ENCODE peak calls at places on chromosomes 13 and 19, in ten cellular contexts. W is uterus, A is fibroblast of mammary gland, B is neuronal stem cell, L is lower lobe of right lung, O is mucosa of descending colon, G is GM23248, C is astrocyte of the spinal cord, R is A549, F is H1. J is an unnamed sample.

GRCh38 chr13:99985243-99985874 is 3.8 kb downstream of the ZIC2 start:
- DNase-seq in W (no peak), A (no peak), B (no peak), L (no peak), O (no peak), G (no peak), C (no peak), R (no peak), F (no peak), J (no peak)

GRCh38 chr19:51198641-51199040 is 26.2 kb upstream of the CD33 start:
- DNase-seq in W (no peak), A (no peak), B (no peak), L (no peak), O (no peak), G (no peak), C (no peak), R (no peak), F (no peak), J (no peak)

GRCh38 chr19:48102870-48103751 is 7.5 kb downstream of the PLA2G4C start:
- DNase-seq in W (no peak), A (peak; percentile 59), B (peak; percentile 56), L (no peak), O (no peak), G (peak; percentile 52), C (peak; percentile 34), R (peak; percentile 85), F (peak; percentile 85), J (peak; percentile 52)

GRCh38 chr13:99495478-99496321 is 5.6 kb upstream of the TM9SF2 start:
- DNase-seq in W (no peak), A (no peak), B (no peak), L (no peak), O (no peak), G (peak; percentile 56), C (no peak), R (no peak), F (no peak), J (no peak)

GRCh38 chr13:44293354-44293753 is 80.3 kb upstream of the SERP2 start:
- DNase-seq in W (no peak), A (no peak), B (no peak), L (no peak), O (no peak), G (no peak), C (no peak), R (no peak), F (no peak), J (no peak)

GRCh38 chr13:20161275-20161950 is 561 bp upstream of the GJA3 start:
- DNase-seq in W (no peak), A (no peak), B (no peak), L (no peak), O (peak; percentile 60), G (peak; percentile 64), C (no peak), R (no peak), F (peak; percentile 61), J (no peak)

GRCh38 chr13:110227416-110227815 is 79.5 kb downstream of the COL4A1 start:
- DNase-seq in W (no peak), A (no peak), B (no peak), L (no peak), O (no peak), G (no peak), C (no peak), R (no peak), F (no peak), J (no peak)

GRCh38 chr13:101454767-101455166 is 2.3 kb downstream of the ITGBL1 start:
- DNase-seq in W (no peak), A (no peak), B (no peak), L (no peak), O (no peak), G (peak; percentile 54), C (peak; percentile 64), R (no peak), F (no peak), J (peak; percentile 39)

DNA sequence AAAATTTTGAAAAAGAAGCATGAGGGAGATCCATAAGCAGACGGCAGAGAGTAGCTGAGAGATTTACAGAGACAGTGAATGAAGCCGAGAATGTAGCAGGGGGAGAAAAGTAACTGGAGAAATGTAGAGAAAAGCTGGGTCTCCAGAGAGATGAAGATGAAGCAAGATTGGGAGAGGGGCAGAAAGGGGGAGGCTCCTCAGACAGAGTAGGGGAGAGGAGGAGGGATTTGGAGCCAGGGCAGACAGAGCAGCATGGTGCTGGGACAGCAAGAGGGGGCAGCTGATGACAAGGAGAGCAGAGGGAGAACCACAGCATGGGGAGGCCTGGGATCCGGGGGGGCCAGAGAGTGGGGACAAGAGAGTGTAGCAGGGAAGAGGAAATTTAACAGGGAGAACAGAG is 933 bp downstream of the ZNF610 start:
- DNase-seq in W (no peak), A (peak; percentile 9), B (no peak), L (no peak), O (no peak), G (peak; percentile 43), C (no peak), R (no peak), F (no peak), J (no peak)
- H3K4me3 ChIP-seq in W (peak overlapping the region; percentile 76), A (peak overlapping the region; percentile 81), B (peak overlapping the region; percentile 97), L (peak overlapping the region; percentile 85), O (no peak overlapping the region), G (peak overlapping the region; percentile 89), C (peak overlapping the region; percentile 72), R (no peak overlapping the region), F (peak overlapping the region; percentile 95), J (peak overlapping the region; percentile 85)

GRCh38 chr13:83008496-83008895 is 873.8 kb downstream of the SLITRK1 start:
- DNase-seq in W (no peak), A (no peak), B (no peak), L (no peak), O (no peak), G (no peak), C (no peak), R (no peak), F (no peak), J (no peak)
- H3K4me3 ChIP-seq in W (no peak overlapping the region), A (no peak overlapping the region), B (no peak overlapping the region), L (no peak overlapping the region), O (no peak overlapping the region), G (no peak overlapping the region), C (no peak overlapping the region), R (no peak overlapping the region), F (no peak overlapping the region), J (no peak overlapping the region)

GRCh38 chr13:50917572-50917971 is 8.0 kb downstream of the RNASEH2B start:
- DNase-seq in W (no peak), A (no peak), B (no peak), L (no peak), O (no peak), G (peak; percentile 24), C (no peak), R (no peak), F (no peak), J (no peak)

GRCh38 chr13:50914848-50915247 is 5.3 kb downstream of the RNASEH2B start:
- DNase-seq in W (no peak), A (peak; percentile 37), B (no peak), L (no peak), O (no peak), G (peak; percentile 70), C (peak; percentile 55), R (no peak), F (no peak), J (peak; percentile 35)

GRCh38 chr13:50915562-50915961 is 6.0 kb downstream of the RNASEH2B start:
- DNase-seq in W (no peak), A (no peak), B (no peak), L (no peak), O (no peak), G (no peak), C (no peak), R (no peak), F (no peak), J (no peak)

GRCh38 chr13:50914301-50914700 is 4.7 kb downstream of the RNASEH2B start:
- DNase-seq in W (no peak), A (peak; percentile 33), B (no peak), L (no peak), O (no peak), G (peak; percentile 68), C (peak; percentile 16), R (no peak), F (no peak), J (peak; percentile 31)

GRCh38 chr13:50916701-50917184 is 7.2 kb downstream of the RNASEH2B start:
- DNase-seq in W (no peak), A (no peak), B (no peak), L (peak; percentile 50), O (no peak), G (no peak), C (no peak), R (no peak), F (no peak), J (no peak)
- H3K4me3 ChIP-seq in W (no peak overlapping the region), A (no peak overlapping the region), B (peak overlapping the region; percentile 7), L (no peak overlapping the region), O (no peak overlapping the region), G (no peak overlapping the region), C (no peak overlapping the region), R (no peak overlapping the region), F (no peak overlapping the region), J (no peak overlapping the region)

GRCh38 chr13:38321654-38322053 is 28.0 kb upstream of the UFM1 start:
- DNase-seq in W (no peak), A (no peak), B (no peak), L (no peak), O (no peak), G (peak; percentile 11), C (no peak), R (no peak), F (no peak), J (no peak)
- H3K4me3 ChIP-seq in W (no peak overlapping the region), A (no peak overlapping the region), B (no peak overlapping the region), L (no peak overlapping the region), O (no peak overlapping the region), G (no peak overlapping the region), C (no peak overlapping the region), R (no peak overlapping the region), F (no peak overlapping the region), J (no peak overlapping the region)

J was measured in AG10803.